ENCODE peak calls at places on chromosomes 11 and 22, in ten cellular contexts. X is skeletal muscle cell, W is GM12865, D is A673, E is NT2/D1, C is spleen, O is SJSA1, Z is lung, S is foreskin fibroblast, K is substantia nigra. L is an unnamed sample.

GRCh38 chr11:3959015-3959917 is 103.8 kb downstream of the STIM1 start:
- DNase-seq in X (peak; percentile 63), W (peak; percentile 19), D (peak; percentile 40), E (no peak), C (no peak), O (no peak), Z (no peak), S (peak; percentile 68), K (no peak), L (no peak)

GRCh38 chr22:36027960-36028645 is 521 bp downstream of the RBFOX2 start:
- DNase-seq in X (no peak), W (no peak), D (no peak), E (no peak), C (peak; percentile 81), O (no peak), Z (peak; percentile 31), S (no peak), K (peak; percentile 9), L (peak; percentile 72)

GRCh38 chr11:45054956-45055355 is 91.5 kb upstream of the PRDM11 start:
- DNase-seq in X (no peak), W (no peak), D (no peak), E (no peak), C (no peak), O (no peak), Z (no peak), S (no peak), K (no peak), L (no peak)

GRCh38 chr22:50180727-50181521 is 4.8 kb upstream of the TRABD start:
- DNase-seq in X (no peak), W (no peak), D (no peak), E (no peak), C (peak; percentile 71), O (no peak), Z (no peak), S (no peak), K (no peak), L (no peak)

GRCh38 chr22:17637490-17638181 is 921 bp upstream of the BCL2L13 start:
- DNase-seq in X (no peak), W (peak; percentile 3), D (no peak), E (no peak), C (no peak), O (no peak), Z (no peak), S (no peak), K (no peak), L (no peak)

GRCh38 chr11:75733346-75734107 is 15.9 kb downstream of the MOGAT2 start:
- DNase-seq in X (peak; percentile 13), W (peak; percentile 17), D (peak; percentile 70), E (no peak), C (no peak), O (no peak), Z (no peak), S (no peak), K (no peak), L (no peak)

GRCh38 chr22:43209971-43210370 is 23.0 kb upstream of the TTLL12 start:
- DNase-seq in X (no peak), W (no peak), D (no peak), E (no peak), C (no peak), O (no peak), Z (no peak), S (no peak), K (no peak), L (no peak)

GRCh38 chr11:94762208-94762607 is 5.9 kb upstream of the AMOTL1 start:
- DNase-seq in X (no peak), W (peak; percentile 7), D (peak; percentile 57), E (no peak), C (no peak), O (no peak), Z (no peak), S (no peak), K (no peak), L (no peak)

GRCh38 chr11:134261626-134262488 is 8.5 kb downstream of the ACAD8 start:
- DNase-seq in X (peak; percentile 27), W (peak; percentile 42), D (peak; percentile 48), E (no peak), C (no peak), O (no peak), Z (no peak), S (no peak), K (no peak), L (no peak)

GRCh38 chr11:133925756-133926155 is 31.0 kb downstream of the IGSF9B start:
- DNase-seq in X (no peak), W (no peak), D (no peak), E (no peak), C (no peak), O (no peak), Z (no peak), S (no peak), K (no peak), L (no peak)

GRCh38 chr22:42873361-42873760 is 16.3 kb upstream of the ARFGAP3 start:
- DNase-seq in X (no peak), W (no peak), D (no peak), E (no peak), C (no peak), O (no peak), Z (no peak), S (no peak), K (no peak), L (no peak)

GRCh38 chr11:34405079-34405858 is 33.5 kb upstream of the CAT start:
- DNase-seq in X (no peak), W (peak; percentile 57), D (peak; percentile 76), E (no peak), C (no peak), O (no peak), Z (no peak), S (no peak), K (no peak), L (no peak)

GRCh38 chr11:11451501-11452005 is 98.5 kb upstream of the CSNK2A3 start:
- DNase-seq in X (no peak), W (peak; percentile 24), D (no peak), E (no peak), C (no peak), O (peak; percentile 50), Z (no peak), S (no peak), K (no peak), L (no peak)

GRCh38 chr22:20441631-20442484 is 4.2 kb upstream of the SCARF2 start:
- DNase-seq in X (no peak), W (no peak), D (no peak), E (no peak), C (peak; percentile 61), O (no peak), Z (no peak), S (peak; percentile 46), K (no peak), L (no peak)

GRCh38 chr11:43505171-43505570 is 146.5 kb downstream of the TTC17 start:
- DNase-seq in X (no peak), W (no peak), D (no peak), E (no peak), C (no peak), O (no peak), Z (no peak), S (no peak), K (no peak), L (no peak)

GRCh38 chr22:41305646-41306045 is 4.3 kb downstream of the ZC3H7B start:
- DNase-seq in X (peak; percentile 26), W (no peak), D (peak; percentile 84), E (no peak), C (no peak), O (peak; percentile 74), Z (no peak), S (peak; percentile 78), K (no peak), L (no peak)

GRCh38 chr22:35587447-35587870 is 29.7 kb downstream of the MB start:
- DNase-seq in X (no peak), W (no peak), D (peak; percentile 34), E (no peak), C (no peak), O (no peak), Z (peak; percentile 81), S (no peak), K (no peak), L (no peak)